ENCODE peak calls at places on chromosomes 11 and 22, in four cellular contexts. One of them, this sample, is unnamed.

GRCh38 chr11:85076535-85077330 is 550.4 kb downstream of the DLG2 start:
- DNase-seq in SK-N-SH: no peak
- DNase-seq in HCT116: no peak
- DNase-seq in A549: no peak
- DNase-seq in this sample: no peak

GRCh38 chr22:40759294-40759840 is 59.8 kb downstream of the SLC25A17 start:
- DNase-seq in SK-N-SH: no peak
- DNase-seq in HCT116: no peak
- DNase-seq in A549: no peak
- DNase-seq in this sample: no peak

GRCh38 chr22:30045001-30045887 is 35.0 kb upstream of the HORMAD2 start:
- DNase-seq in HCT116: no peak
- DNase-seq in SK-N-SH: no peak
- DNase-seq in A549: no peak
- DNase-seq in this sample: no peak

GRCh38 chr11:10426475-10426874 is 28.6 kb upstream of the AMPD3 start:
- DNase-seq in A549: no peak
- DNase-seq in SK-N-SH: no peak
- DNase-seq in HCT116: no peak
- DNase-seq in this sample: no peak

GRCh38 chr11:44743326-44743725 is 16.6 kb downstream of the TSPAN18 start:
- DNase-seq in A549: no peak
- DNase-seq in HCT116: no peak
- DNase-seq in SK-N-SH: no peak
- DNase-seq in this sample: no peak

GRCh38 chr11:88337342-88338222 is at the start of gene CTSC:
- DNase-seq in SK-N-SH: peak
- DNase-seq in A549: peak
- DNase-seq in HCT116: peak
- DNase-seq in this sample: peak

GRCh38 chr22:30602049-30602448 is 4.9 kb upstream of the TCN2 start:
- DNase-seq in A549: no peak
- DNase-seq in HCT116: peak
- DNase-seq in SK-N-SH: no peak
- DNase-seq in this sample: peak

GRCh38 chr11:69183613-69184012 is 27.9 kb downstream of the SMIM38 start:
- DNase-seq in A549: no peak
- DNase-seq in HCT116: no peak
- DNase-seq in SK-N-SH: no peak
- DNase-seq in this sample: no peak

GRCh38 chr11:98100689-98101088 is 920.1 kb upstream of the CNTN5 start:
- DNase-seq in HCT116: no peak
- DNase-seq in SK-N-SH: no peak
- DNase-seq in A549: no peak
- DNase-seq in this sample: no peak
- H3K4me3 ChIP-seq in HCT116: no peak
- H3K4me3 ChIP-seq in SK-N-SH: no peak
- H3K4me3 ChIP-seq in A549: no peak
- H3K4me3 ChIP-seq in this sample: no peak

GRCh38 chr11:13963949-13964770 is 1.6 kb downstream of the SPON1 start:
- DNase-seq in SK-N-SH: peak
- DNase-seq in A549: no peak
- DNase-seq in HCT116: no peak
- DNase-seq in this sample: no peak

GRCh38 chr11:13964771-13965074 is 2.2 kb downstream of the SPON1 start:
- DNase-seq in A549: no peak
- DNase-seq in SK-N-SH: no peak
- DNase-seq in HCT116: no peak
- DNase-seq in this sample: no peak

GRCh38 chr11:13963169-13963948 is 836 bp downstream of the SPON1 start:
- DNase-seq in A549: no peak
- DNase-seq in SK-N-SH: peak
- DNase-seq in HCT116: no peak
- DNase-seq in this sample: no peak

GRCh38 chr11:13962198-13962561 is 343 bp upstream of the SPON1 start:
- DNase-seq in SK-N-SH: no peak
- DNase-seq in A549: no peak
- DNase-seq in HCT116: no peak
- DNase-seq in this sample: no peak

DNA sequence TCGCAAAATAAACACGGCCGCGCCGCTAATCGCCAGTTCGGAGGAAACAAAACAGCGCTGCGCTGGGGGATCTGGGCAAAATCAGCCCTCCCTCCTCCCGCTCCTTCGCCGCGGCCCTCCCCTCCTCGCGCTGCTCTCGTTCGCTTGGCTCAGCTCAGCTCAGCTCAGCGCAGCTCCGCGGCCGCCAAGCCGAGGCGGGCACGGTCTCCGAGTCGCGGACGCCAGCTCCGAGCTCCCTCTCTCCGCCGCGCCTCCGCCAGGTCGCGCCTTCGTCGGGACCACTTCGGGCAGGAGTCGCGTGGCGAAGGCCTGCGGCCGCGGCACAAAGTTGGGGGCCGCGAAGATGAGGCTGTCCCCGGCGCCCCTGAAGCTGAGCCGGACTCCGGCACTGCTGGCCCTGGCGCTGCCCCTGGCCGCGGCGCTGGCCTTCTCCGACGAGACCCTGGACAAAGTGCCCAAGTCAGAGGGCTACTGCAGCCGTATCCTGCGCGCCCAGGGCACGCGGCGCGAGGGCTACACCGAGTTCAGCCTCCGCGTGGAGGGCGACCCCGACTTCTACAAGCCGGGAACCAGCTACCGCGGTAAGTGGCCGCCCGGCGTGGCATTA is at the start of gene SPON1:
- DNase-seq in A549: no peak
- DNase-seq in HCT116: no peak
- DNase-seq in SK-N-SH: peak
- DNase-seq in this sample: no peak
- TF ChIP-seq MAX in A549: no peak
- TF ChIP-seq MAX in HCT116: no peak
- TF ChIP-seq MAX in SK-N-SH: no peak
- TF ChIP-seq MAX in this sample: no peak

GRCh38 chr11:12196862-12197261 is 86.5 kb downstream of the MICAL2 start:
- DNase-seq in A549: no peak
- DNase-seq in SK-N-SH: no peak
- DNase-seq in HCT116: no peak
- DNase-seq in this sample: no peak
- H3K4me3 ChIP-seq in A549: no peak
- H3K4me3 ChIP-seq in SK-N-SH: no peak
- H3K4me3 ChIP-seq in HCT116: no peak
- H3K4me3 ChIP-seq in this sample: no peak

GRCh38 chr11:72984448-72985077 is 157.6 kb downstream of the FCHSD2 start:
- DNase-seq in HCT116: no peak
- DNase-seq in A549: no peak
- DNase-seq in SK-N-SH: no peak
- DNase-seq in this sample: no peak
- TF ChIP-seq MAX in HCT116: no peak
- TF ChIP-seq MAX in A549: no peak
- TF ChIP-seq MAX in SK-N-SH: no peak
- TF ChIP-seq MAX in this sample: no peak

DNA sequence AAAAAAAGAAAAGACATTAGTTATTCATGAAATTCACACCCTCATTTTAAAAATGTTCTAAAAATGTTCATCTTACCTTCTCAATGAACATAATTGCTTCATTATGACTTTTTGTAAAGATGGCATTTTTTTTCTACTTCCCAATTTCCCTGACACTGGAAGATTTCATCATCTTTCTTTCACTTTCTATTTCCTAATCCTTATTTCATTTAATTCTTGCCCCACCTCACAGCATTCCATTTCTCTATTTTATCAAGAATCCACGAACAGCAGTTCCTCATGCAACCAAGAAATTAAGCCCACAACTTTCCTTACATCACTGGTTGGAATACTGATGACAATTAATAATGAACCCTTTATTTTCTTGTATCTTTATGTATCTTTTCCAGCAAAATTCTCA is 1.9 kb downstream of the PATL1 start:
- DNase-seq in A549: no peak
- DNase-seq in HCT116: no peak
- DNase-seq in SK-N-SH: no peak
- DNase-seq in this sample: peak
- H3K4me3 ChIP-seq in A549: no peak
- H3K4me3 ChIP-seq in HCT116: no peak
- H3K4me3 ChIP-seq in SK-N-SH: no peak
- H3K4me3 ChIP-seq in this sample: peak

DNA sequence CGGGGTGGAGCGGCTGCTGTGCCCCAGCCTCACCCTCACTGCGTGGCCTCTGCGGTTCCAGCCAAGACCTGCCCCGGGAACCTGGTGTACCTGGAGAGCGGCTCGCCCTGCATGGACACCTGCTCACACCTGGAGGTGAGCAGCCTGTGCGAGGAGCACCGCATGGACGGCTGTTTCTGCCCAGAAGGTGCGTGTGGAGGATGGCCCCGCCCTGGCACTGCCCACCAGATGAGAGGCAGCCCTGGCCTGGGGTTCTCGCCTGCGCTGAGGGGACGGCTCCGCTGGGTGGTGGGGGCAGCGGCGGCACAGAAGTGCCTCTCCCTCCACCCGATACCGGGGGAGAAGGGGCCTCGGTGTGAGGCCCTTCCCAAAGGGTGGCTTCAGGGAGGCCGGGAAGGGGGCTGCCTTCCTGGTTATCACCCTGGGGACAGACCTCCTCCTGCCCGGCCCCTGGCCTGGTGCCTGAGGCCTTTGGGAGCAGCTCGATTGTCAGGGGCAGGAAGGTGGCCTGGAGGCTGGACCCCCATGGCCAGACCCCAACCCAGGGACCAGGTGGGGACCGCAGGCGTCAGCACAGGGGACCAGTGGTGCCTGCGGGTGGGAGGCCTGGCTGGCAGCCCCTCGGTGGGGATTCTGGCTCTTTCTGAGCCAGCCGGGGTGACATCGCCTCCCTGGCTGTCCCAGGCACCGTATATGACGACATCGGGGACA is 7.1 kb downstream of the MUC2 start:
- DNase-seq in HCT116: no peak
- DNase-seq in A549: no peak
- DNase-seq in SK-N-SH: no peak
- DNase-seq in this sample: no peak
- TF ChIP-seq MAX in HCT116: no peak
- TF ChIP-seq MAX in A549: no peak
- TF ChIP-seq MAX in SK-N-SH: no peak
- TF ChIP-seq MAX in this sample: no peak

DNA sequence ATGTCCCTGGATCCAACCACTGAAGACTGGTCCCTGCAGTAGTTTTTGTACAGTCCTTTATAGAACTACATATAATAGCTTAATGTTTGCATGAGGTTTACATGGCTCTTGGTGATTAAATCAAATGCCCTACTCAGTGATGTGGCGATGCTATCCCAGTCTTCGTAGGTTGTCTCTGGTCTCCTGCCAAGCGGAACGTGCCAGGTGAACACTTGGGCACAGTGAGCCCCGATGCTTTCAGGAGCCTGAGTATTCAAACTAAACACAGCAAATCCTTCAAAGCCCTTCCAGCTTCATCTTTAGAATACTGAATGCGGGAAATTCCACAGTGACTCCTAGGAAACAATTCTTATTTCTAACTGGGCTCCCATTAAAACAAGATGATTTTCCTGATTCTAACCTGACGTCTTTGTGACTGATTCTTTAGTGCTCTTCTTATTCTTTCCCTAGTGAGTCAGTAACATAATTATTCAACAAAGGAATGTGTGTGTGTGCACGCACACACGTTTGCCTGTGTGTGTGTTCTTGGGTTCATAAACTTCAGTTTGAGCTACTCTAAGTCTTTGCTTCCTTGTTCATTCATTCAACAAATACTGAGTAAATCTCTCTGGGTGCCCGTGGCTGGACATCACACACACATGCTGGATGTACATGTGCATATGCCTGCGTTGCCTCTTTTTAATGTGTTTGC is 134.7 kb downstream of the WNT7B start:
- DNase-seq in A549: no peak
- DNase-seq in SK-N-SH: no peak
- DNase-seq in HCT116: no peak
- DNase-seq in this sample: peak
- H3K4me3 ChIP-seq in A549: no peak
- H3K4me3 ChIP-seq in SK-N-SH: no peak
- H3K4me3 ChIP-seq in HCT116: no peak
- H3K4me3 ChIP-seq in this sample: no peak

DNA sequence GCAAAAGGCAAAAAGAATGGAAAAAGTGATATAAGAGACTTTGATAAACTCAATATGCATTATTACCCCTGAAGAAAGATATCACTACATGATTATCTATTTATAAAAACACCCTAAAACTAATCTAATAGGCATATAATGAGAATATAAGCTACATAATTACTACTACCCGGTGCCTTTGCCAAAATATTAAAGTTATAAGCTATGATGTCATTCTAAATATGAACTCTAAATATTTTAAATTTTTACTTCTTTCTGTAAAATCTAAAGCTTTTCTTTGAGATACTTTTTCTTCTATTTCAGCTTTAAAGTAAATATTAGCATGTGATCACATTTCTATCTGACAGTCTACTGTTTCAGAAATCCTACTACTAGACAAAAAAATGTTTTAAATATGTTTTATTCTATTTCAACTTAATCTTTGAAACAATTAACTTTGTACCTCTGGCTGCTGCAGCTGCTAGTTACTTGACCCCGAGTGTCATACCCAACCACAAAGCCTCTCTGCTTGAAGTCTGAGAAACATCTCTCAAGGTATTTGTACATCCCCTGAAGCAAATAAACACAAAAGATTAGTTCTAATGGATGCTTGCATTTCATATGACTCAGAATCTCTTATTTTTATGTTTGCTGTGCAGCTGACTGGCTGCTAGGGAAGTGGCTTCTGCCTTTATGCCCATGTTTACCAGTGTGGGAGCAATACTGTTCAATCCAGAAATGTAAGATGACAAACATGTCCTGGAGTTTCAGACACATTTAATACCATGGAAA is 26.8 kb downstream of the PGM2L1 start:
- DNase-seq in SK-N-SH: no peak
- DNase-seq in A549: peak
- DNase-seq in HCT116: no peak
- DNase-seq in this sample: no peak
- TF ChIP-seq MAX in SK-N-SH: no peak
- TF ChIP-seq MAX in A549: no peak
- TF ChIP-seq MAX in HCT116: no peak
- TF ChIP-seq MAX in this sample: no peak

GRCh38 chr22:35334010-35334409 is 34.3 kb downstream of the TOM1 start:
- DNase-seq in A549: no peak
- DNase-seq in SK-N-SH: no peak
- DNase-seq in HCT116: no peak
- DNase-seq in this sample: peak
- H3K4me3 ChIP-seq in A549: no peak
- H3K4me3 ChIP-seq in SK-N-SH: no peak
- H3K4me3 ChIP-seq in HCT116: no peak
- H3K4me3 ChIP-seq in this sample: no peak

DNA sequence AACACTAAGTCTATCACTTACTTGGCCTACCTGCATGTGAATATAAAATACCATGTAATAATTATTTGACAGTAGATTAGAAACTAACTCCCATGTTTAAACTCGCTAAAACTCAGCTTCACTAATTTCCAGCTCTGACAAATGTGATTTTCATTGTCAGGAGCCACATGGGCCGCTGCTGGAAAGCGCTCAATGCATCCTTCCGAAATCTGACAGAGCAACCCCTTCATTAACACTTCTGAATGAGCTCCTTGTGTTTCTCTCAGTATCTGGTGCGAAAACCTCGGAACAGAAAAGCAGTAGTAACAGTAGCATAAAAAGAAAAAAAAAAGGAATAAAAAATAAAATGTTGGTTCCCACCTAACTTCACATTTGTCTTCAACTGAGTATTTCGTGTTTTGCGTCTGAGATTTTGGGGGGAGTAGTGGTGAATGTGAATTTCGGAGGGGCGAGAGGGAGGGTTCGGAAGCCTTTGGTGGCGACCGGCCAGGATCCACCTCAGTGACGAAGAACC is 717 bp downstream of the MTCH2 start:
- DNase-seq in HCT116: no peak
- DNase-seq in SK-N-SH: peak
- DNase-seq in A549: no peak
- DNase-seq in this sample: peak
- TF ChIP-seq MAX in HCT116: no peak
- TF ChIP-seq MAX in SK-N-SH: no peak
- TF ChIP-seq MAX in A549: no peak
- TF ChIP-seq MAX in this sample: no peak